ENCODE peak calls at places on chromosomes 13 and 19, in seven cellular contexts. F is foreskin fibroblast; K is kidney epithelial cell; I is gastrocnemius medialis; H is naive thymus-derived CD4-positive, alpha-beta T cell; M is GM23248; T is astrocyte of the cerebellum. B is an unnamed sample.

GRCh38 chr13:87535911-87536310 is 135.3 kb upstream of the SLITRK5 start:
- DNase-seq in I (no peak), H (no peak), F (no peak), K (no peak), M (no peak), T (no peak), B (no peak)

GRCh38 chr19:15463865-15464371 is 426 bp downstream of the RASAL3 start:
- DNase-seq in F (no peak), M (no peak), T (no peak), K (no peak), I (no peak), H (peak), B (no peak)

GRCh38 chr13:42396501-42396900 is 124.5 kb downstream of the AKAP11 start:
- DNase-seq in K (no peak), M (no peak), T (no peak), F (no peak), H (peak), I (no peak), B (no peak)

GRCh38 chr19:2216361-2217225 is 19.5 kb downstream of the PLEKHJ1 start:
- DNase-seq in H (no peak), K (no peak), M (no peak), T (no peak), F (no peak), I (no peak), B (no peak)

GRCh38 chr19:14059093-14059480 is 2.8 kb downstream of the PALM3 start:
- DNase-seq in T (no peak), F (no peak), H (no peak), I (no peak), M (no peak), K (no peak), B (no peak)

GRCh38 chr13:23660249-23660648 is 90.0 kb downstream of the TNFRSF19 start:
- DNase-seq in H (no peak), K (no peak), I (no peak), T (no peak), F (no peak), M (no peak), B (no peak)

GRCh38 chr13:36919833-36920611 is at the start of gene SMAD9:
- DNase-seq in T (peak), F (peak), I (peak), K (no peak), M (peak), H (no peak), B (peak)

GRCh38 chr13:67827992-67828391 is 597.9 kb upstream of the PCDH9 start:
- DNase-seq in H (no peak), I (no peak), K (no peak), T (peak), M (no peak), F (no peak), B (no peak)

GRCh38 chr13:90445179-90445578 is 902.3 kb upstream of the MIR17HG start:
- DNase-seq in I (no peak), H (no peak), T (peak), F (peak), M (peak), K (peak), B (peak)

GRCh38 chr19:2356036-2356646 is 3.9 kb upstream of the TMPRSS9 start:
- DNase-seq in K (no peak), M (no peak), F (no peak), T (no peak), I (no peak), H (no peak), B (no peak)

GRCh38 chr13:59948686-59949085 is 215.0 kb downstream of the DIAPH3 start:
- DNase-seq in F (no peak), H (no peak), K (no peak), I (no peak), T (no peak), M (no peak), B (no peak)

GRCh38 chr19:8577247-8577646 is at the start of gene MYO1F:
- DNase-seq in F (no peak), I (peak), M (no peak), H (no peak), T (no peak), K (no peak), B (no peak)

GRCh38 chr19:47509973-47510372 is 4.9 kb downstream of the NAPA start:
- DNase-seq in H (no peak), I (peak), T (no peak), F (no peak), M (peak), K (no peak), B (no peak)

GRCh38 chr13:37966266-37966665 is 96.7 kb upstream of the TRPC4 start:
- DNase-seq in I (no peak), K (peak), H (no peak), T (no peak), F (no peak), M (no peak), B (no peak)

GRCh38 chr19:2312819-2313501 is 5.0 kb upstream of the LINGO3 start:
- DNase-seq in M (no peak), T (no peak), I (no peak), H (no peak), K (no peak), F (no peak), B (no peak)

GRCh38 chr13:109998030-109998429 is 211.6 kb upstream of the IRS2 start:
- DNase-seq in F (no peak), I (no peak), H (no peak), T (no peak), M (no peak), K (no peak), B (no peak)

GRCh38 chr19:35656700-35657099 is 8.6 kb downstream of the COX6B1 start:
- DNase-seq in H (no peak), M (no peak), F (no peak), T (no peak), I (no peak), K (no peak), B (no peak)

GRCh38 chr19:19627442-19627715 is 641 bp downstream of the LPAR2 start:
- DNase-seq in I (no peak), M (no peak), K (no peak), H (peak), F (no peak), T (no peak), B (no peak)

GRCh38 chr13:48653074-48654054 is at the start of gene CYSLTR2:
- DNase-seq in M (peak), F (no peak), H (peak), I (no peak), K (peak), T (peak), B (peak)

GRCh38 chr13:91291078-91291477 is 56.4 kb upstream of the MIR17HG start:
- DNase-seq in I (no peak), M (no peak), K (no peak), F (no peak), T (no peak), H (no peak), B (no peak)

GRCh38 chr13:98889419-98890079 is 88.3 kb downstream of the DOCK9 start:
- DNase-seq in I (no peak), M (no peak), H (no peak), T (no peak), F (no peak), K (no peak), B (no peak)

GRCh38 chr13:108980237-108980636 is 350.8 kb downstream of the MYO16 start:
- DNase-seq in K (no peak), F (no peak), T (no peak), I (no peak), M (no peak), H (no peak), B (no peak)

GRCh38 chr19:33470686-33471085 is 50.9 kb downstream of the PEPD start:
- DNase-seq in M (no peak), K (no peak), F (no peak), T (no peak), I (no peak), H (no peak), B (no peak)

GRCh38 chr13:64540468-64540867 is 2689.7 kb downstream of the PCDH9 start:
- DNase-seq in K (no peak), T (no peak), M (peak), I (no peak), H (no peak), F (no peak), B (peak)

GRCh38 chr13:30737511-30738342 is 2.4 kb downstream of the ALOX5AP start:
- DNase-seq in T (no peak), M (no peak), I (no peak), F (no peak), H (no peak), K (no peak), B (no peak)

GRCh38 chr19:49167857-49168409 is 10.3 kb downstream of the TRPM4 start:
- DNase-seq in I (no peak), H (no peak), T (no peak), K (no peak), F (no peak), M (no peak), B (no peak)

GRCh38 chr13:20128459-20128927 is 32.4 kb downstream of the GJA3 start:
- DNase-seq in K (no peak), H (peak), F (no peak), I (no peak), T (no peak), M (no peak), B (no peak)

GRCh38 chr19:7561229-7561806 is 25.8 kb downstream of the PNPLA6 start:
- DNase-seq in H (no peak), K (no peak), T (no peak), F (no peak), I (no peak), M (no peak), B (no peak)

DNA sequence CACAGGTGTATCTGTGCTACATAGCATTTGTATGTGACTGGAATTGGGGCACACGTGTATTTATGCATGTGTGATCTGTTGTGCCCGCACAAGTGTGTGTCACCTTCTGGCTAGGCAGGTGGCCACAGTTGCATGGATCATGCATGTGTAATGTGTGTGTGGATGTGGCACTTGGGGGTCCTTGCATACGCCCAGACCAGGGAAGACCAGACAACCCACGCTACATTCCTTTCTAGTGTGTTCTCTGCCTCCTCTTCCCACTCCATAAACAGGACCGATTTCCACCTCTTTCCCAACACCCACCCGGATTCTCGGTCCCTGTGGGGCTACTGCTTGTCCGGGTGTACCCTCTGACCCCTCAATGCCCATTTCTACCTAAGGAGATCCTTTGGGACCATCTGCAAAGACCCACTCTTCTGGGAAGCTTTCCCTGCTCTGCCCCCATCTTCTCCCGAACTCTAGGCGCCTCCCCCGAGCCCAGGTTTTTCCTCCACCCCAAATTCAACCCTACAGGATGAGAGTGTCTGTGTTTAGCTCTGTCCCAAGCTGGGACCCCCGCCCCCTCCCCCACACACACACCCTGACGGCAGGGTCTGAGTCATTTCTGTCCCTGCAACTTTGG is 12.3 kb downstream of the STAP2 start:
- DNase-seq in H (no peak), F (no peak), M (no peak), K (no peak), T (no peak), I (no peak), B (no peak)
- H3K4me3 ChIP-seq in H (no peak), F (no peak), M (no peak), K (no peak), T (no peak), I (no peak), B (no peak)

GRCh38 chr13:99969368-99969933 is 2.1 kb downstream of the ZIC5 start:
- DNase-seq in I (no peak), T (no peak), H (no peak), M (no peak), K (no peak), F (no peak), B (no peak)
- H3K4me3 ChIP-seq in I (peak), T (peak), H (no peak), M (no peak), K (no peak), F (no peak), B (no peak)

GRCh38 chr13:50132937-50133276 is 117.7 kb downstream of the KCNRG start:
- DNase-seq in F (no peak), M (no peak), H (no peak), T (no peak), K (no peak), I (no peak), B (no peak)
- H3K4me3 ChIP-seq in F (no peak), M (no peak), H (no peak), T (no peak), K (no peak), I (no peak), B (no peak)

DNA sequence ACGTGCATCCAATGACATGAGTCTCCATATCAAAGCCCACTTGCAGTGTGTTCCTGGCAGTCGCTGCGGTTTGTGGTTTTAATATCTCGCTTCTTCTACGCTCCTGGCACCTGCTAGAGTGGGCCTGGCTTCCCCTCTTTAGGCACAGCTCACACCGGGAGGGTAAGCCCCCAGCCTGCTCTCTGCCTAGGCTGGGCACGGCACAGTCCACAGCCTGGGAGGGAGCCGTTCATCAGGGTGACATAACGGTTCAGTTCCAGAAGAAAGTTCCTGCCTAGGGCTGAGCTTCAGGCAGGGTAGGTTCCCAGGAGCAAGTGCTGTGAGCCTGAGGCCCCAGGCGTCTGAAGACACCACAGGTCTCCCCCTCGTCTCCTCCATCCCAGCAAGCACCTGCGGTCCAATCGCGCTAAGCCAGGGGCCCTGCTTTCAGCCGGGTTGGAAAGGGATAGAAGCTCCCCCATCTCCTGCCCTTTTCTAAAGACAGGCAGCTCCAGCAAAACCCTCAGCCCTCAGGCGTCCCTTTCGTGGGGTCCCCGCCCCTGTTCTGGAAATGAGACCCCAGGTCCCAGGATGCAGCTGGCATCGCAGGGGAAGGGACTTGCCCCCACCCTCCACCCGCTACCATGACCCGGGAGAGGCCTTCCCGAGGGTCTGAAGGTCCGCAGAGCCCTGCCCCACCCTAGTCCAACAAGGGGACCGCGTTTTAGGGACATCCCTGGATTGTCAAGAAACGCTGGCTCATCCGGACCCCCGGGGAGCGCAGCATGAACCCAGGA is 121.6 kb upstream of the ZNF507 start:
- DNase-seq in I (no peak), F (no peak), M (no peak), K (no peak), H (peak), T (no peak), B (no peak)
- H3K4me3 ChIP-seq in I (no peak), F (no peak), M (no peak), K (no peak), H (no peak), T (no peak), B (no peak)

DNA sequence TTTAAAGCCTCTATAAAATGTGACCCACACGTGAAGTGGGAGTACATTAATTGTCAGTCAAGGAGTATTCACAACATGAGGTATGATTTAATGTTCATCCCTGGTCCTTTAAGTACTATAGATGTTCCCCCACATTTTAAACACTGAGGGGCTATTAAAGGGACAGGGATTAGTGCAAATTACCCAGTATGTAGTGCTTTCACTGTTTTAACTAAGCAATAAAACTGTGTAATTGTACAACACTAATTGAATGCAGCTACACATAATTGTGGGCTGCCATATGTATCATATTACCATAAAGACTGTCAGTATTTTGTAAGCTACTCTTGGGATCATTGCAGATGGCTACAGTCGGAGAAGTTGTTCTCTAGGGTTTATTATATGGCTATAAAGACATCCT is 316.6 kb downstream of the DCLK1 start:
- DNase-seq in F (no peak), H (no peak), K (no peak), I (no peak), T (no peak), M (no peak), B (no peak)
- H3K4me3 ChIP-seq in F (no peak), H (no peak), K (no peak), I (no peak), T (no peak), M (no peak), B (no peak)

DNA sequence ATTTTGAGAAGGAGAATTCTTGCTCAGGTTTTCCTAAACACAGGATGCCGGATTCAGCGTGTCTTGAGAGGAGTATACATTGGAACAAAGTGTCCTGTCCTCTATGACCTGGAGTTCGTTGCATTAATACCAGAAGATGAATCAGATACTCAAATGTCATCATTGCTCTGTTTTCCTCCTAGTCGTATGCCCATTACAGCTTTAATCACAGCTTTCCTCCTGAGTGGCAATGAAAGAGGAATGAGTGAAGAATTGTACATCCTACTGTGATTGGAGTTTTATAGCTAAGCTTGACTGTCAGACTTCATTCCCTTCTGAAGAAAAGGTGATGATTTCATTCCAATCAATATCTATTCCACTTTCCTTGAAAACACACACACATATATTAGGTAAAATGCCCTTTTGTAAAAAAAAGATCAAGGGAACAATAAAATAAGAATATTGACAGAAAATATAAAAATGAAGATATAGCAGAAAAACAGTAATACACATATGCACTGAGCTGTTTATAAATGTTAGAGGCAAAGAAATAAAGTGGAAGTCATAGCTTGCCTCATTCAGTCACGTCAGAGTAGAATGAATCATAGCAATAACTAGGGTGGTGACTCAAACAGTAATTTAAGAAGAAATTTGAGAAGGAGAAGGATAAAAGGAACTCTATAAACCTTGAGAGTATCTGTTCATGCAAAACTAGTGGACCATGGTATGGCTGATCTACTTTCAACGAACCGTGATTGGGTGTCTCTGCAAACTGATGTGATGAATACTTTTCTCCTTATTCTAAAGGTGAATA is 501.5 kb downstream of the SUCLA2 start:
- DNase-seq in K (peak), T (peak), F (peak), H (no peak), M (peak), I (no peak), B (peak)
- H3K4me3 ChIP-seq in K (no peak), T (no peak), F (no peak), H (no peak), M (peak), I (no peak), B (no peak)

GRCh38 chr19:50568321-50569022 is at the start of gene LRRC4B:
- DNase-seq in F (no peak), I (no peak), K (no peak), H (no peak), T (no peak), M (no peak), B (no peak)

GRCh38 chr19:50569023-50569697 is 925 bp upstream of the LRRC4B start:
- DNase-seq in T (no peak), F (no peak), H (no peak), M (no peak), K (no peak), I (no peak), B (no peak)

GRCh38 chr19:50567882-50568281 is 353 bp downstream of the LRRC4B start:
- DNase-seq in H (no peak), K (no peak), T (no peak), M (no peak), F (no peak), I (no peak), B (no peak)

GRCh38 chr19:50565984-50566903 is 2.0 kb downstream of the LRRC4B start:
- DNase-seq in F (no peak), M (no peak), H (no peak), T (no peak), I (no peak), K (no peak), B (no peak)

GRCh38 chr19:50567052-50567841 is 988 bp downstream of the LRRC4B start:
- DNase-seq in H (no peak), F (no peak), I (no peak), K (no peak), M (no peak), T (no peak), B (no peak)
- H3K4me3 ChIP-seq in H (no peak), F (no peak), I (no peak), K (no peak), M (no peak), T (no peak), B (no peak)

GRCh38 chr13:26688286-26688685 is 72.3 kb downstream of the GPR12 start:
- DNase-seq in I (no peak), T (no peak), M (peak), K (no peak), H (no peak), F (no peak), B (no peak)
- H3K4me3 ChIP-seq in I (no peak), T (no peak), M (no peak), K (no peak), H (no peak), F (no peak), B (no peak)

B was measured in fibroblast of mammary gland.